ENCODE peak calls at places on chromosome 14, in eight cellular contexts. Y is stimulated activated CD8-positive, alpha-beta memory T cell treated with anti-CD3 and anti-CD28 coated beads, Interleukin-4, amount 100 ng/mL, for 24 hours; A is heart left ventricle; I is NCI-H1930; J is activated CD4-positive, CD25-positive, alpha-beta regulatory T cell treated with anti-CD3 and anti-CD28 coated beads, Interleukin-2, amount 50 U/mL, for 16 hours; M is GM10248; P is left lung; Q is HCT116. B is an unnamed sample.

GRCh38 chr14:73634333-73634833 is 10.4 kb upstream of the DNAL1 start:
- DNase-seq in Y (no peak), A (peak; percentile 72), I (peak; percentile 44), J (no peak), M (peak; percentile 41), P (peak; percentile 88), Q (no peak), B (no peak)

GRCh38 chr14:68621400-68622365 is 171.2 kb downstream of the ZFP36L1 start:
- DNase-seq in Y (no peak), A (no peak), I (no peak), J (no peak), M (no peak), P (no peak), Q (no peak), B (no peak)

GRCh38 chr14:72462041-72462440 is 431.9 kb downstream of the DPF3 start:
- DNase-seq in Y (no peak), A (no peak), I (no peak), J (no peak), M (no peak), P (no peak), Q (no peak), B (no peak)

GRCh38 chr14:100666403-100666802 is 60.3 kb upstream of the DLK1 start:
- DNase-seq in Y (no peak), A (peak; percentile 17), I (no peak), J (no peak), M (no peak), P (no peak), Q (no peak), B (no peak)

GRCh38 chr14:103551338-103551762 is 11.1 kb downstream of the BAG5 start:
- DNase-seq in Y (no peak), A (peak; percentile 78), I (no peak), J (no peak), M (no peak), P (no peak), Q (no peak), B (no peak)

GRCh38 chr14:86288336-86288735 is 758.4 kb downstream of the FLRT2 start:
- DNase-seq in Y (no peak), A (no peak), I (no peak), J (no peak), M (no peak), P (no peak), Q (no peak), B (no peak)

GRCh38 chr14:104724407-104724980 is 465 bp downstream of the ADSS1 start:
- DNase-seq in Y (no peak), A (no peak), I (no peak), J (no peak), M (no peak), P (no peak), Q (no peak), B (no peak)

GRCh38 chr14:100648474-100649172 is 61.4 kb upstream of the BEGAIN start:
- DNase-seq in Y (no peak), A (no peak), I (no peak), J (no peak), M (no peak), P (no peak), Q (no peak), B (no peak)

GRCh38 chr14:95156153-95156764 is 1.1 kb downstream of the DICER1 start:
- DNase-seq in Y (no peak), A (no peak), I (no peak), J (no peak), M (no peak), P (no peak), Q (no peak), B (peak; percentile 42)

GRCh38 chr14:52422650-52423356 is 108.7 kb downstream of the PTGER2 start:
- DNase-seq in Y (no peak), A (no peak), I (no peak), J (no peak), M (no peak), P (no peak), Q (no peak), B (no peak)

GRCh38 chr14:28102814-28103213 is 663.8 kb upstream of the FOXG1 start:
- DNase-seq in Y (no peak), A (no peak), I (peak; percentile 14), J (no peak), M (no peak), P (no peak), Q (no peak), B (no peak)

GRCh38 chr14:22653012-22653621 is 9.0 kb upstream of the OR6J1 start:
- DNase-seq in Y (peak; percentile 19), A (no peak), I (peak; percentile 25), J (peak; percentile 10), M (peak; percentile 68), P (no peak), Q (peak; percentile 73), B (peak; percentile 62)

GRCh38 chr14:70888681-70889175 is 18.5 kb upstream of the PCNX1 start:
- DNase-seq in Y (no peak), A (no peak), I (no peak), J (no peak), M (no peak), P (no peak), Q (no peak), B (no peak)

GRCh38 chr14:81132492-81132891 is 88.3 kb downstream of the GTF2A1 start:
- DNase-seq in Y (no peak), A (no peak), I (peak; percentile 21), J (no peak), M (no peak), P (no peak), Q (no peak), B (no peak)

GRCh38 chr14:31777312-31777711 is 216.1 kb downstream of the NUBPL start:
- DNase-seq in Y (no peak), A (no peak), I (no peak), J (no peak), M (no peak), P (no peak), Q (no peak), B (no peak)

GRCh38 chr14:90924618-90925345 is 108.6 kb upstream of the TTC7B start:
- DNase-seq in Y (no peak), A (no peak), I (no peak), J (no peak), M (no peak), P (no peak), Q (no peak), B (no peak)

GRCh38 chr14:102419716-102420115 is 57.0 kb downstream of the TECPR2 start:
- DNase-seq in Y (no peak), A (no peak), I (no peak), J (no peak), M (peak; percentile 11), P (no peak), Q (no peak), B (no peak)

GRCh38 chr14:38669027-38669426 is 413.1 kb upstream of the CLEC14A start:
- DNase-seq in Y (no peak), A (no peak), I (no peak), J (no peak), M (no peak), P (no peak), Q (no peak), B (no peak)

GRCh38 chr14:55120466-55121144 is 8.4 kb upstream of the LGALS3 start:
- DNase-seq in Y (no peak), A (no peak), I (no peak), J (no peak), M (no peak), P (no peak), Q (no peak), B (no peak)

GRCh38 chr14:20215196-20215595 is 8.3 kb upstream of the OR11H6 start:
- DNase-seq in Y (no peak), A (no peak), I (no peak), J (no peak), M (no peak), P (no peak), Q (no peak), B (no peak)

GRCh38 chr14:74977164-74977900 is 21.9 kb upstream of the PGF start:
- DNase-seq in Y (no peak), A (no peak), I (no peak), J (no peak), M (no peak), P (no peak), Q (no peak), B (no peak)

GRCh38 chr14:21505009-21505553 is 6.1 kb downstream of the METTL3 start:
- DNase-seq in Y (no peak), A (no peak), I (no peak), J (no peak), M (peak; percentile 43), P (no peak), Q (no peak), B (peak; percentile 26)

GRCh38 chr14:91987192-91987591 is 39.7 kb upstream of the FBLN5 start:
- DNase-seq in Y (no peak), A (no peak), I (no peak), J (no peak), M (no peak), P (no peak), Q (no peak), B (no peak)

GRCh38 chr14:88321692-88322504 is 1.2 kb downstream of the KCNK10 start:
- DNase-seq in Y (no peak), A (no peak), I (no peak), J (no peak), M (no peak), P (no peak), Q (no peak), B (no peak)

GRCh38 chr14:62957562-62957961 is 87.7 kb downstream of the KCNH5 start:
- DNase-seq in Y (no peak), A (no peak), I (no peak), J (no peak), M (no peak), P (no peak), Q (no peak), B (no peak)

GRCh38 chr14:76348898-76349297 is 27.0 kb upstream of the ESRRB start:
- DNase-seq in Y (no peak), A (no peak), I (no peak), J (no peak), M (no peak), P (no peak), Q (peak; percentile 74), B (no peak)

GRCh38 chr14:104395276-104395675 is 184.3 kb upstream of the C14orf180 start:
- DNase-seq in Y (no peak), A (no peak), I (no peak), J (no peak), M (no peak), P (no peak), Q (no peak), B (no peak)

GRCh38 chr14:54549862-54550261 is 17.1 kb upstream of the SAMD4A start:
- DNase-seq in Y (no peak), A (no peak), I (no peak), J (no peak), M (no peak), P (no peak), Q (no peak), B (no peak)

GRCh38 chr14:50658203-50658602 is 9.9 kb downstream of the SAV1 start:
- DNase-seq in Y (no peak), A (no peak), I (no peak), J (no peak), M (no peak), P (no peak), Q (no peak), B (no peak)

GRCh38 chr14:70317969-70318634 is 41.4 kb downstream of the COX16 start:
- DNase-seq in Y (no peak), A (no peak), I (no peak), J (no peak), M (peak; percentile 34), P (no peak), Q (peak; percentile 38), B (peak; percentile 1)

GRCh38 chr14:33435911-33436310 is 497.2 kb downstream of the NPAS3 start:
- DNase-seq in Y (no peak), A (no peak), I (no peak), J (no peak), M (no peak), P (no peak), Q (no peak), B (no peak)

GRCh38 chr14:95233702-95234241 is 76.4 kb upstream of the DICER1 start:
- DNase-seq in Y (no peak), A (peak; percentile 73), I (no peak), J (no peak), M (peak; percentile 88), P (no peak), Q (no peak), B (peak; percentile 44)

GRCh38 chr14:74583689-74584434 is 28.2 kb downstream of the LTBP2 start:
- DNase-seq in Y (peak; percentile 9), A (no peak), I (no peak), J (no peak), M (no peak), P (no peak), Q (peak; percentile 69), B (no peak)

GRCh38 chr14:94342334-94342934 is 19.3 kb upstream of the SERPINA6 start:
- DNase-seq in Y (no peak), A (peak; percentile 75), I (no peak), J (no peak), M (no peak), P (no peak), Q (peak; percentile 95), B (peak; percentile 19)

B was measured in NAMALWA.